ENCODE peak calls at places on chromosome 6, in seven cellular contexts. One of them, this sample, is unnamed.

GRCh38 chr6:116373940-116374339 is 3.2 kb downstream of the DSE start:
- DNase-seq in adrenal gland: no peak
- DNase-seq in uterus: no peak
- DNase-seq in sigmoid colon: no peak
- DNase-seq in PC-9: no peak
- DNase-seq in astrocyte: no peak
- DNase-seq in colonic mucosa: no peak
- DNase-seq in this sample: no peak

GRCh38 chr6:104625536-104625935 is 234.2 kb downstream of the HACE1 start:
- DNase-seq in adrenal gland: no peak
- DNase-seq in uterus: no peak
- DNase-seq in sigmoid colon: no peak
- DNase-seq in PC-9: peak; percentile 74
- DNase-seq in astrocyte: peak; percentile 60
- DNase-seq in colonic mucosa: no peak
- DNase-seq in this sample: no peak

GRCh38 chr6:32886674-32887383 is 32.8 kb downstream of the PSMB9 start:
- DNase-seq in adrenal gland: peak; percentile 75
- DNase-seq in uterus: peak; percentile 49
- DNase-seq in sigmoid colon: no peak
- DNase-seq in PC-9: no peak
- DNase-seq in astrocyte: peak; percentile 58
- DNase-seq in colonic mucosa: no peak
- DNase-seq in this sample: no peak

GRCh38 chr6:154414021-154414813 is 57.6 kb upstream of the IPCEF1 start:
- DNase-seq in adrenal gland: no peak
- DNase-seq in uterus: no peak
- DNase-seq in sigmoid colon: no peak
- DNase-seq in PC-9: no peak
- DNase-seq in astrocyte: peak; percentile 79
- DNase-seq in colonic mucosa: no peak
- DNase-seq in this sample: no peak

GRCh38 chr6:113742342-113742741 is 114.8 kb upstream of the MARCKS start:
- DNase-seq in adrenal gland: no peak
- DNase-seq in uterus: no peak
- DNase-seq in sigmoid colon: no peak
- DNase-seq in PC-9: no peak
- DNase-seq in astrocyte: no peak
- DNase-seq in colonic mucosa: no peak
- DNase-seq in this sample: no peak

GRCh38 chr6:9554806-9555205 is 860.1 kb downstream of the TFAP2A start:
- DNase-seq in adrenal gland: no peak
- DNase-seq in uterus: no peak
- DNase-seq in sigmoid colon: no peak
- DNase-seq in PC-9: no peak
- DNase-seq in astrocyte: no peak
- DNase-seq in colonic mucosa: no peak
- DNase-seq in this sample: no peak

GRCh38 chr6:33117826-33118277 is 42.1 kb downstream of the HLA-DPB1 start:
- DNase-seq in adrenal gland: no peak
- DNase-seq in uterus: no peak
- DNase-seq in sigmoid colon: no peak
- DNase-seq in PC-9: no peak
- DNase-seq in astrocyte: no peak
- DNase-seq in colonic mucosa: no peak
- DNase-seq in this sample: no peak

GRCh38 chr6:17580518-17581048 is 19.5 kb upstream of the FAM8A1 start:
- DNase-seq in adrenal gland: peak; percentile 45
- DNase-seq in uterus: peak; percentile 27
- DNase-seq in sigmoid colon: peak; percentile 75
- DNase-seq in PC-9: peak; percentile 57
- DNase-seq in astrocyte: peak; percentile 29
- DNase-seq in colonic mucosa: no peak
- DNase-seq in this sample: no peak

GRCh38 chr6:26311385-26312095 is 53.5 kb upstream of the BTN3A2 start:
- DNase-seq in adrenal gland: peak; percentile 40
- DNase-seq in uterus: peak; percentile 46
- DNase-seq in sigmoid colon: no peak
- DNase-seq in PC-9: peak; percentile 65
- DNase-seq in astrocyte: peak; percentile 56
- DNase-seq in colonic mucosa: peak; percentile 67
- DNase-seq in this sample: peak; percentile 58

GRCh38 chr6:109526905-109527628 is 44.0 kb upstream of the ZBTB24 start:
- DNase-seq in adrenal gland: peak; percentile 64
- DNase-seq in uterus: peak; percentile 19
- DNase-seq in sigmoid colon: no peak
- DNase-seq in PC-9: peak; percentile 33
- DNase-seq in astrocyte: peak; percentile 45
- DNase-seq in colonic mucosa: peak; percentile 31
- DNase-seq in this sample: peak; percentile 63

GRCh38 chr6:135212935-135213334 is 31.8 kb downstream of the MYB start:
- DNase-seq in adrenal gland: no peak
- DNase-seq in uterus: no peak
- DNase-seq in sigmoid colon: no peak
- DNase-seq in PC-9: no peak
- DNase-seq in astrocyte: peak; percentile 49
- DNase-seq in colonic mucosa: no peak
- DNase-seq in this sample: no peak

GRCh38 chr6:2529217-2529719 is 221.5 kb downstream of the MYLK4 start:
- DNase-seq in adrenal gland: no peak
- DNase-seq in uterus: no peak
- DNase-seq in sigmoid colon: no peak
- DNase-seq in PC-9: no peak
- DNase-seq in astrocyte: no peak
- DNase-seq in colonic mucosa: no peak
- DNase-seq in this sample: peak; percentile 40

GRCh38 chr6:3592371-3592941 is 135.6 kb upstream of the SLC22A23 start:
- DNase-seq in adrenal gland: peak; percentile 36
- DNase-seq in uterus: peak; percentile 32
- DNase-seq in sigmoid colon: no peak
- DNase-seq in PC-9: peak; percentile 38
- DNase-seq in astrocyte: peak; percentile 94
- DNase-seq in colonic mucosa: no peak
- DNase-seq in this sample: no peak

GRCh38 chr6:56841372-56841749 is 113.5 kb upstream of the BEND6 start:
- DNase-seq in adrenal gland: no peak
- DNase-seq in uterus: no peak
- DNase-seq in sigmoid colon: no peak
- DNase-seq in PC-9: no peak
- DNase-seq in astrocyte: no peak
- DNase-seq in colonic mucosa: no peak
- DNase-seq in this sample: no peak

GRCh38 chr6:56845027-56845426 is 109.9 kb upstream of the BEND6 start:
- DNase-seq in adrenal gland: no peak
- DNase-seq in uterus: no peak
- DNase-seq in sigmoid colon: no peak
- DNase-seq in PC-9: no peak
- DNase-seq in astrocyte: no peak
- DNase-seq in colonic mucosa: no peak
- DNase-seq in this sample: no peak

GRCh38 chr6:56841751-56842150 is 113.2 kb upstream of the BEND6 start:
- DNase-seq in adrenal gland: no peak
- DNase-seq in uterus: no peak
- DNase-seq in sigmoid colon: no peak
- DNase-seq in PC-9: no peak
- DNase-seq in astrocyte: no peak
- DNase-seq in colonic mucosa: no peak
- DNase-seq in this sample: no peak

GRCh38 chr6:56842602-56843475 is 112.1 kb upstream of the BEND6 start:
- DNase-seq in adrenal gland: peak; percentile 36
- DNase-seq in uterus: peak; percentile 20
- DNase-seq in sigmoid colon: peak; percentile 67
- DNase-seq in PC-9: peak; percentile 56
- DNase-seq in astrocyte: peak; percentile 57
- DNase-seq in colonic mucosa: no peak
- DNase-seq in this sample: peak; percentile 65

DNA sequence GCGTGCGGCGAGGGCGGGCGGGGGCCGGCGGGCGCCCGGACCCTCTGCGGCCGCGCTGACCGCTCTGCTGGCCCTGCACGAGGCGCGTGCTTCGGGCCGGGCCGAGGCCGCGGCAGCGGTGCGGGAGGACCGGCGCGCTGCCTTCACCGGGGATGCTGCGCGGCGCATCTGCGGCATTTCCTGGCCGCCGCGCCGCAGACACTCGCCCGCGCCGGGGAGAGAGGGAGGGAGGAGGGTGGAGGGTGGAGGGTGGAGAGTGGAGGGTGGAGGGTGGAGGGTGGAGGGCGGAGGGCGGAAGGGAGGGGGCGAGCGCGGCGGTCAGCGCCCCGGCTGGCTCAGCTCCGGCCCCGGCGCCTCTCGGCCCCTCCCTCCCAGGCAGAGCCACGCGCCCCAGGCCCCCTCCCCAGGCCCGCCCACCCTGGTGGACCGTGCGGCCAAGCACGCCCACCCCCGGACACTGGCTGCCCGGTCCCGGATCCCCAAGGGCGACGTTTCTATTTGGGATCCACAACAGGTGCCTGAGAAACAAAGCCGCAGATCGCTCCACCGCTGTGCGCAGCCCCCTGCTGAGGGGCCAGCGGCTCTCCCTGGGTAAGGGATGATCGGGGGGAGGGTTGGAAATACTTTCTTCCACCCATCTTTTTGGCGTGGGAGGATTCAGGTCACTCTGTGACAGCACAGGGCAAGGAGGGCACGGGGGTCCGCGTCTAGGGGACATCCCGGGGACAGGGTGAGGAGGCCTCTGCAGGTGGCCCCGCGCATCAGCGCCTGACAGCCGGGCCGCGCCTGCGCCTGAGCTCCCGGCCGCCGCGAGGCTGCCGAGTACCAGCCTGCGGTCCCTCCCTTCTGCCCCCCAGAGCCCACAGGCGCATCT is 111.2 kb upstream of the BEND6 start:
- DNase-seq in adrenal gland: peak; percentile 73
- DNase-seq in uterus: peak; percentile 64
- DNase-seq in sigmoid colon: peak; percentile 90
- DNase-seq in PC-9: peak; percentile 84
- DNase-seq in astrocyte: peak; percentile 63
- DNase-seq in colonic mucosa: peak; percentile 62
- DNase-seq in this sample: peak; percentile 92
- TF ChIP-seq CTCF in adrenal gland: peak; percentile 40
- TF ChIP-seq CTCF in uterus: peak; percentile 65
- TF ChIP-seq CTCF in sigmoid colon: peak; percentile 36
- TF ChIP-seq CTCF in PC-9: peak; percentile 68
- TF ChIP-seq CTCF in astrocyte: no peak
- TF ChIP-seq CTCF in colonic mucosa: peak; percentile 41
- TF ChIP-seq CTCF in this sample: peak; percentile 68

DNA sequence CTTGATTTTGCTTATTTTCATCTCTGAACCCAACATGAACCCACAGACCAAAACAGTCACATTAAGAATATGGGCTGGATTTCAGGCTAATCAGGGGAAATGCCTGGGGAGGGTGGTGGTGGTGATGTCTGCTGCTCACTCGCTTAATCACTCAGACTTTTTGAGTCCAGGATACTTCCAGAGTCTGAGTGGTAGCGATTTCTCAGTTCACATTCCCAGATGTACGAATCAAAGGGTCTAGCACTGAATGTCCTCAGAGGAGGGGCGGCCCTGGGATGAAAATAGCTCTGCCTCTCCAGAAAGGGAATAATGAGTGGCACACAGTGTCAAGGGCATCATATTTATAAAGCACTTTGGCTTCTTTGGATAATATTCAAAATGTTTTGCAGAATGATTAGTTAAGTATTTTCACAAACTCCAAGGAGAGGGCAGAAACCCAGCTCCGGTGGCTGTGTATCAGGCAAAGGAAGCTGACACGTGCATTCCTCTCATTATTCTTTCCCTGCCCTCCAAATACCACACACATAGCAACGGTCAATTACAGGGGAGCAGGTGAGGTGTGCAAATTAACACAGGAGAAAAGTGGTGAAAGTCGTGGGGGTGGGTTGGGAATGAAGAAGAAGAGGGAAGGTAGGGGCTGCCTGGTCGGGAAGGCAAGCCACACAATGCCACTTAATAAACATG is 345.2 kb upstream of the RSPO3 start:
- DNase-seq in adrenal gland: no peak
- DNase-seq in uterus: no peak
- DNase-seq in sigmoid colon: no peak
- DNase-seq in PC-9: no peak
- DNase-seq in astrocyte: peak; percentile 54
- DNase-seq in colonic mucosa: no peak
- DNase-seq in this sample: no peak
- H3K4me3 ChIP-seq in adrenal gland: no peak overlapping the region
- H3K4me3 ChIP-seq in uterus: no peak overlapping the region
- H3K4me3 ChIP-seq in sigmoid colon: no peak overlapping the region
- H3K4me3 ChIP-seq in PC-9: no peak overlapping the region
- H3K4me3 ChIP-seq in astrocyte: no peak overlapping the region
- H3K4me3 ChIP-seq in colonic mucosa: no peak overlapping the region
- H3K4me3 ChIP-seq in this sample: no peak overlapping the region

GRCh38 chr6:146770965-146771735 is 172.4 kb downstream of the ADGB start:
- DNase-seq in adrenal gland: peak; percentile 53
- DNase-seq in uterus: peak; percentile 60
- DNase-seq in sigmoid colon: peak; percentile 83
- DNase-seq in PC-9: no peak
- DNase-seq in astrocyte: no peak
- DNase-seq in colonic mucosa: no peak
- DNase-seq in this sample: no peak
- H3K4me1 ChIP-seq in adrenal gland: no peaks in the 10 kb centered on the region
- H3K4me1 ChIP-seq in uterus: no peaks in the 10 kb centered on the region
- H3K4me1 ChIP-seq in sigmoid colon: no peaks in the 10 kb centered on the region
- H3K4me1 ChIP-seq in PC-9: no peaks in the 10 kb centered on the region
- H3K4me1 ChIP-seq in astrocyte: no peaks in the 10 kb centered on the region
- H3K4me1 ChIP-seq in colonic mucosa: no peaks in the 10 kb centered on the region
- H3K4me1 ChIP-seq in this sample: peaks cover 4% of the 10 kb centered on the region

GRCh38 chr6:126632271-126632670 is 292.4 kb downstream of the CENPW start:
- DNase-seq in adrenal gland: no peak
- DNase-seq in uterus: no peak
- DNase-seq in sigmoid colon: no peak
- DNase-seq in PC-9: no peak
- DNase-seq in astrocyte: no peak
- DNase-seq in colonic mucosa: no peak
- DNase-seq in this sample: no peak

GRCh38 chr6:126633362-126633761 is 293.4 kb downstream of the CENPW start:
- DNase-seq in adrenal gland: no peak
- DNase-seq in uterus: no peak
- DNase-seq in sigmoid colon: no peak
- DNase-seq in PC-9: no peak
- DNase-seq in astrocyte: no peak
- DNase-seq in colonic mucosa: no peak
- DNase-seq in this sample: no peak

GRCh38 chr6:126631343-126631742 is 291.4 kb downstream of the CENPW start:
- DNase-seq in adrenal gland: no peak
- DNase-seq in uterus: peak; percentile 43
- DNase-seq in sigmoid colon: no peak
- DNase-seq in PC-9: no peak
- DNase-seq in astrocyte: no peak
- DNase-seq in colonic mucosa: no peak
- DNase-seq in this sample: no peak

GRCh38 chr6:126625019-126625418 is 285.1 kb downstream of the CENPW start:
- DNase-seq in adrenal gland: no peak
- DNase-seq in uterus: no peak
- DNase-seq in sigmoid colon: no peak
- DNase-seq in PC-9: peak; percentile 8
- DNase-seq in astrocyte: peak; percentile 16
- DNase-seq in colonic mucosa: no peak
- DNase-seq in this sample: no peak

DNA sequence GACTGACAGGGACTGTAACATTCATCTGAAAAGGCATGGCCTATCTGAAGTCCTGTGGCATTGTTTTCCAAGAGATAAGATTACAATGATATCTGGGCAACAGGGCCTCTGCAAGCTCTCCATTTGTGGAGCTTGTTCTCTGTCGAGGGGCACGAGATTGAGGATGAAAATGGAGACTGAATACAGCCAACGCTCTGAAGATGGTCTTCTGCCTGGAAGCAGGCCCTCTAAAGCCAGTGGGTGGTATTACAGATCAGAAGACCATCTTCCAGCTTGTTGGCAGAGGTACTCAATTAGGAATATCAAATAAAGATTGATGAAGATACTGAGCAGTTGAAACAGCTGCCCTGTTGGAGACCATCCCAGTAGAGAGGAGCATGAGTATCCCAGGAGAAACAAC is 288.2 kb downstream of the CENPW start:
- DNase-seq in adrenal gland: no peak
- DNase-seq in uterus: no peak
- DNase-seq in sigmoid colon: no peak
- DNase-seq in PC-9: no peak
- DNase-seq in astrocyte: no peak
- DNase-seq in colonic mucosa: no peak
- DNase-seq in this sample: peak; percentile 37
- TF ChIP-seq CTCF in adrenal gland: no peak
- TF ChIP-seq CTCF in uterus: no peak
- TF ChIP-seq CTCF in sigmoid colon: no peak
- TF ChIP-seq CTCF in PC-9: peak; percentile 33
- TF ChIP-seq CTCF in astrocyte: no peak
- TF ChIP-seq CTCF in colonic mucosa: no peak
- TF ChIP-seq CTCF in this sample: peak; percentile 50

This sample was measured in BE2C.